ENCODE peak calls at places on chromosomes 12 and 14, in four cellular contexts. One of them, this sample, is unnamed.

GRCh38 chr12:75908961-75909699 is 122.4 kb downstream of the PHLDA1 start:
- DNase-seq in stimulated activated CD4-positive, alpha-beta T cell treated with anti-CD3 and anti-CD28 coated beads, Interleukin-1b, Interleukin-23, amount 100 ng/mL, for 24 hours: no peak
- DNase-seq in hepatocyte: peak; percentile 77
- DNase-seq in NCI-H1417: no peak
- DNase-seq in this sample: peak; percentile 41

GRCh38 chr14:65336191-65336591 is 76.3 kb upstream of the FUT8 start:
- DNase-seq in stimulated activated CD4-positive, alpha-beta T cell treated with anti-CD3 and anti-CD28 coated beads, Interleukin-1b, Interleukin-23, amount 100 ng/mL, for 24 hours: peak; percentile 8
- DNase-seq in hepatocyte: peak; percentile 35
- DNase-seq in NCI-H1417: no peak
- DNase-seq in this sample: peak; percentile 44

GRCh38 chr12:10307630-10308029 is at the start of gene KLRD1:
- DNase-seq in NCI-H1417: no peak
- DNase-seq in hepatocyte: no peak
- DNase-seq in stimulated activated CD4-positive, alpha-beta T cell treated with anti-CD3 and anti-CD28 coated beads, Interleukin-1b, Interleukin-23, amount 100 ng/mL, for 24 hours: no peak
- DNase-seq in this sample: no peak

GRCh38 chr14:100271247-100271939 is 32.4 kb downstream of the YY1 start:
- DNase-seq in hepatocyte: peak; percentile 70
- DNase-seq in stimulated activated CD4-positive, alpha-beta T cell treated with anti-CD3 and anti-CD28 coated beads, Interleukin-1b, Interleukin-23, amount 100 ng/mL, for 24 hours: no peak
- DNase-seq in NCI-H1417: no peak
- DNase-seq in this sample: no peak

GRCh38 chr12:76080729-76081415 is 3.6 kb downstream of the NAP1L1 start:
- DNase-seq in stimulated activated CD4-positive, alpha-beta T cell treated with anti-CD3 and anti-CD28 coated beads, Interleukin-1b, Interleukin-23, amount 100 ng/mL, for 24 hours: no peak
- DNase-seq in NCI-H1417: peak; percentile 68
- DNase-seq in hepatocyte: peak; percentile 6
- DNase-seq in this sample: no peak

GRCh38 chr12:132253698-132254480 is 75.5 kb downstream of the GALNT9 start:
- DNase-seq in NCI-H1417: peak; percentile 11
- DNase-seq in stimulated activated CD4-positive, alpha-beta T cell treated with anti-CD3 and anti-CD28 coated beads, Interleukin-1b, Interleukin-23, amount 100 ng/mL, for 24 hours: no peak
- DNase-seq in hepatocyte: no peak
- DNase-seq in this sample: no peak

GRCh38 chr14:55938249-55938791 is 179.9 kb upstream of the PELI2 start:
- DNase-seq in NCI-H1417: no peak
- DNase-seq in stimulated activated CD4-positive, alpha-beta T cell treated with anti-CD3 and anti-CD28 coated beads, Interleukin-1b, Interleukin-23, amount 100 ng/mL, for 24 hours: no peak
- DNase-seq in hepatocyte: peak; percentile 30
- DNase-seq in this sample: no peak

GRCh38 chr12:95820096-95820703 is 29.6 kb upstream of the NTN4 start:
- DNase-seq in NCI-H1417: peak; percentile 49
- DNase-seq in stimulated activated CD4-positive, alpha-beta T cell treated with anti-CD3 and anti-CD28 coated beads, Interleukin-1b, Interleukin-23, amount 100 ng/mL, for 24 hours: no peak
- DNase-seq in hepatocyte: peak; percentile 58
- DNase-seq in this sample: peak; percentile 26

GRCh38 chr14:50744242-50744641 is 76.1 kb upstream of the SAV1 start:
- DNase-seq in stimulated activated CD4-positive, alpha-beta T cell treated with anti-CD3 and anti-CD28 coated beads, Interleukin-1b, Interleukin-23, amount 100 ng/mL, for 24 hours: no peak
- DNase-seq in hepatocyte: no peak
- DNase-seq in NCI-H1417: no peak
- DNase-seq in this sample: no peak

GRCh38 chr12:75977952-75978671 is 53.5 kb downstream of the PHLDA1 start:
- DNase-seq in hepatocyte: peak; percentile 93
- DNase-seq in NCI-H1417: no peak
- DNase-seq in stimulated activated CD4-positive, alpha-beta T cell treated with anti-CD3 and anti-CD28 coated beads, Interleukin-1b, Interleukin-23, amount 100 ng/mL, for 24 hours: peak; percentile 32
- DNase-seq in this sample: peak; percentile 78